ENCODE peak calls at places on chromosomes 2 and 18, in seven cellular contexts. Q is HFFc6; G is fibroblast of mammary gland; J is CD8-positive, alpha-beta T cell; E is A549; O is colonic mucosa; H is lower lobe of right lung. X is an unnamed sample.

GRCh38 chr18:45621068-45621511 is 5.8 kb downstream of the SLC14A2 start:
- DNase-seq in E (peak; percentile 22), G (peak; percentile 53), O (peak; percentile 38), Q (no peak), J (no peak), H (no peak), X (no peak)

GRCh38 chr2:96546797-96547196 is 10.2 kb downstream of the ARID5A start:
- DNase-seq in H (no peak), G (no peak), Q (no peak), O (no peak), E (no peak), J (no peak), X (no peak)

GRCh38 chr2:183927367-183928355 is 670.7 kb upstream of the ZNF804A start:
- DNase-seq in E (no peak), O (no peak), G (peak; percentile 80), H (no peak), J (no peak), Q (no peak), X (no peak)

GRCh38 chr2:221322741-221323140 is 249.4 kb downstream of the EPHA4 start:
- DNase-seq in H (no peak), G (no peak), E (no peak), Q (no peak), J (no peak), O (no peak), X (no peak)

GRCh38 chr2:37809525-37809924 is 115.6 kb upstream of the RMDN2 start:
- DNase-seq in E (peak; percentile 37), Q (peak; percentile 62), H (no peak), J (no peak), G (peak; percentile 76), O (no peak), X (no peak)

GRCh38 chr18:74146756-74147155 is 878 bp downstream of the FBXO15 start:
- DNase-seq in O (no peak), G (no peak), Q (peak; percentile 88), H (no peak), E (no peak), J (no peak), X (no peak)

GRCh38 chr2:45008296-45009129 is 739 bp downstream of the SIX2 start:
- DNase-seq in H (no peak), E (no peak), J (no peak), Q (no peak), O (no peak), G (no peak), X (no peak)

GRCh38 chr2:69888451-69888850 is 5.3 kb upstream of the SNRNP27 start:
- DNase-seq in J (no peak), H (no peak), E (no peak), G (no peak), Q (no peak), O (no peak), X (no peak)

GRCh38 chr2:203867561-203868200 is at the start of gene CTLA4:
- DNase-seq in Q (no peak), G (no peak), O (no peak), E (no peak), H (no peak), J (no peak), X (no peak)

GRCh38 chr18:64380117-64380516 is 231.2 kb upstream of the LINC00305 start:
- DNase-seq in E (no peak), G (no peak), J (no peak), H (no peak), O (no peak), Q (no peak), X (no peak)

GRCh38 chr18:64379662-64380061 is 230.8 kb upstream of the LINC00305 start:
- DNase-seq in Q (no peak), E (no peak), J (no peak), H (no peak), O (no peak), G (no peak), X (no peak)
- TF ChIP-seq CTCF in Q (no peak), E (no peak), J (no peak), H (no peak), O (no peak), G (no peak), X (no peak)

DNA sequence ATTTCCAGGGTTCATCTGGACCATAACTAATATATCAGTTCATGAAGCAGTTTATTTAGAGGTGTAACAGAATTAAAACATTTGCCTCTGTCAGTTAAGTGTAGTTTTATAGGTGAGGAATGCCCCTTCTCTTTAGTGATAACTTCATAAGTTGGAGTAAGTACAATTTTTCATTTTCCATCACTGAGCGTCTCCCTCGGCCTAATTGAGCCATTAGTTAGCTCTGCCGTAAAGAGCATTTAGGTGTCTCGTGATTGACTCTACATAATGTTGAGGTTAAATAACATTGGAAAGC is 88.4 kb downstream of the UGGT1 start:
- DNase-seq in H (no peak), J (no peak), E (no peak), Q (no peak), O (no peak), G (no peak), X (no peak)
- TF ChIP-seq CTCF in H (no peak), J (no peak), E (no peak), Q (peak; percentile 7), O (no peak), G (no peak), X (no peak)

GRCh38 chr2:29108225-29108624 is 7.0 kb upstream of the CLIP4 start:
- DNase-seq in G (peak; percentile 94), Q (peak; percentile 86), H (no peak), E (peak; percentile 90), J (no peak), O (no peak), X (no peak)
- TF ChIP-seq CTCF in G (no peak), Q (no peak), H (no peak), E (no peak), J (no peak), O (no peak), X (no peak)

GRCh38 chr2:148607553-148607952 is 37.0 kb upstream of the EPC2 start:
- DNase-seq in H (peak; percentile 62), E (no peak), O (no peak), J (no peak), G (no peak), Q (no peak), X (no peak)

GRCh38 chr2:148603562-148603920 is 41.0 kb upstream of the EPC2 start:
- DNase-seq in H (no peak), Q (no peak), O (no peak), G (no peak), E (no peak), J (no peak), X (no peak)

GRCh38 chr2:148602918-148603561 is 41.5 kb upstream of the EPC2 start:
- DNase-seq in E (no peak), O (no peak), Q (no peak), J (no peak), G (no peak), H (no peak), X (no peak)

GRCh38 chr2:148599112-148599991 is 45.2 kb upstream of the EPC2 start:
- DNase-seq in Q (no peak), H (no peak), J (no peak), E (no peak), G (no peak), O (no peak), X (no peak)

GRCh38 chr2:148604927-148605326 is 39.6 kb upstream of the EPC2 start:
- DNase-seq in O (no peak), J (no peak), E (no peak), Q (no peak), G (no peak), H (no peak), X (no peak)
- TF ChIP-seq CTCF in O (no peak), J (no peak), E (no peak), Q (no peak), G (no peak), H (no peak), X (no peak)

DNA sequence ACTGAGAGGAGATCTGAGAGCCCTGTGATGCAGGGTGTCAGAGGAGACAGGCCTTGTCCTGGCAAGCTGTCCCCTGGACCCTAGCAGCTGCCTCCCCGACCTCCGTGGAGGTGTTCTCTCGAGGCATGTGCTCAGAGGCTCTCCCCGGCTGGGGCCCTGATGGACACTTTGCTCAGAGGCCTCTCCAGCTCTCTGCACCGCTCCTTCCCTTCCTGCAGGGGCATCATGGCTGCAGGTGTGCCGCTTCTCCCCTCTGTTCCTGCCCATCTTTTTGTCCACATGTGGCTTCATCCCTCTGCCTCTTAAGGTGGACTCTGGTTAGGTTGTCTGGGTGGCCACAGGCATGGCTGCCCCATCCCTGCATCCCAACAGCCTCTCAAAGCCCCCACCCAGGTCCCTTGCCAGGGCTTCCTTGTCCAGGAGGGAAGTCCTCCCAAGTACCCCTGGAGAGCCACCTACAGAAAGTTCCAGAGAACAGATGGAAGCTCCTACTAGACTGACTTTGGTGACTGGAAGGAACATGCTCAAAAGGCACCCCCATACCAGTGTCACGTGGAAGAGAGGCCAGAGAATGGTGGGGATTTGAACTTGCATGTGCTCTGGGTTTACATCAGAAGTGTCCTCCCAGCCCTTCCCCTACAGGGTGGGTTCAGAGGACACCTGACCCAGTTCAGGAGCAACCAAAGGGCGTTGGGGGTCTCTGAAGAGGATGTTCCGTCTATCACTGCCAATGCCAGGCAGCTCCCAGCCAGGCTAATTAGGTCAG is 120.4 kb downstream of the KLHL29 start:
- DNase-seq in E (peak; percentile 18), G (no peak), Q (no peak), H (peak; percentile 36), J (no peak), O (no peak), X (no peak)
- TF ChIP-seq CTCF in E (no peak), G (peak; percentile 4), Q (peak; percentile 34), H (no peak), J (no peak), O (no peak), X (no peak)

GRCh38 chr18:39167990-39168389 is 1602.4 kb upstream of the CELF4 start:
- DNase-seq in E (no peak), G (no peak), O (no peak), J (no peak), Q (no peak), H (no peak), X (no peak)

GRCh38 chr18:39166776-39167175 is 1601.2 kb upstream of the CELF4 start:
- DNase-seq in H (no peak), J (no peak), O (no peak), E (no peak), G (no peak), Q (no peak), X (no peak)

GRCh38 chr18:39162013-39162412 is 1596.4 kb upstream of the CELF4 start:
- DNase-seq in J (no peak), H (no peak), G (no peak), E (no peak), Q (no peak), O (no peak), X (no peak)
- TF ChIP-seq CTCF in J (no peak), H (no peak), G (no peak), E (no peak), Q (no peak), O (no peak), X (no peak)